ENCODE peak calls at places on chromosomes 11 and 22, in four cellular contexts. One of them, this sample, is unnamed.

GRCh38 chr11:24233041-24233440 is 263.8 kb upstream of the LUZP2 start:
- DNase-seq in H1: no peak
- DNase-seq in sigmoid colon: no peak
- DNase-seq in ovary: no peak
- DNase-seq in this sample: no peak

GRCh38 chr11:106092446-106092845 is 15.0 kb downstream of the AASDHPPT start:
- DNase-seq in H1: no peak
- DNase-seq in sigmoid colon: no peak
- DNase-seq in ovary: no peak
- DNase-seq in this sample: no peak

GRCh38 chr11:3885855-3886254 is 30.4 kb downstream of the STIM1 start:
- DNase-seq in H1: no peak
- DNase-seq in sigmoid colon: no peak
- DNase-seq in ovary: no peak
- DNase-seq in this sample: no peak

GRCh38 chr11:114367244-114367957 is 32.9 kb downstream of the C11orf71 start:
- DNase-seq in H1: no peak
- DNase-seq in sigmoid colon: no peak
- DNase-seq in ovary: no peak
- DNase-seq in this sample: no peak

GRCh38 chr11:114280696-114281095 is 15.5 kb upstream of the NNMT start:
- DNase-seq in H1: peak
- DNase-seq in sigmoid colon: peak
- DNase-seq in ovary: peak
- DNase-seq in this sample: peak

GRCh38 chr11:14357843-14358728 is 897 bp downstream of the RRAS2 start:
- DNase-seq in H1: no peak
- DNase-seq in sigmoid colon: peak
- DNase-seq in ovary: peak
- DNase-seq in this sample: peak

GRCh38 chr11:18111005-18111404 is 5.1 kb upstream of the SAAL1 start:
- DNase-seq in H1: no peak
- DNase-seq in sigmoid colon: no peak
- DNase-seq in ovary: no peak
- DNase-seq in this sample: no peak

GRCh38 chr11:94130589-94131362 is 2.1 kb downstream of the PANX1 start:
- DNase-seq in H1: no peak
- DNase-seq in sigmoid colon: no peak
- DNase-seq in ovary: peak
- DNase-seq in this sample: peak

GRCh38 chr11:8567597-8568198 is 26.3 kb downstream of the STK33 start:
- DNase-seq in H1: no peak
- DNase-seq in sigmoid colon: no peak
- DNase-seq in ovary: no peak
- DNase-seq in this sample: no peak

GRCh38 chr11:13102575-13102840 is 93.4 kb downstream of the RASSF10 start:
- DNase-seq in H1: no peak
- DNase-seq in sigmoid colon: no peak
- DNase-seq in ovary: no peak
- DNase-seq in this sample: no peak

GRCh38 chr11:47451990-47452389 is 3.1 kb upstream of the RAPSN start:
- DNase-seq in H1: no peak
- DNase-seq in sigmoid colon: no peak
- DNase-seq in ovary: no peak
- DNase-seq in this sample: no peak

GRCh38 chr22:39932918-39933649 is 27.1 kb upstream of the TMA7B start:
- DNase-seq in H1: peak
- DNase-seq in sigmoid colon: no peak
- DNase-seq in ovary: no peak
- DNase-seq in this sample: no peak

GRCh38 chr22:49655168-49655812 is 172.4 kb downstream of the BRD1 start:
- DNase-seq in H1: no peak
- DNase-seq in sigmoid colon: no peak
- DNase-seq in ovary: no peak
- DNase-seq in this sample: peak

GRCh38 chr11:112589132-112589531 is 328.5 kb upstream of the PLET1 start:
- DNase-seq in H1: no peak
- DNase-seq in sigmoid colon: no peak
- DNase-seq in ovary: no peak
- DNase-seq in this sample: no peak

GRCh38 chr22:19886605-19887250 is 32.1 kb upstream of the GNB1L start:
- DNase-seq in H1: no peak
- DNase-seq in sigmoid colon: no peak
- DNase-seq in ovary: no peak
- DNase-seq in this sample: peak

GRCh38 chr22:20393705-20394476 is at the start of gene ZNF74:
- DNase-seq in H1: peak
- DNase-seq in sigmoid colon: peak
- DNase-seq in ovary: peak
- DNase-seq in this sample: peak

GRCh38 chr11:112563808-112564207 is 303.1 kb upstream of the PLET1 start:
- DNase-seq in H1: no peak
- DNase-seq in sigmoid colon: no peak
- DNase-seq in ovary: no peak
- DNase-seq in this sample: no peak

GRCh38 chr11:130052556-130052955 is 17.1 kb upstream of the APLP2 start:
- DNase-seq in H1: no peak
- DNase-seq in sigmoid colon: no peak
- DNase-seq in ovary: no peak
- DNase-seq in this sample: no peak

GRCh38 chr22:17596226-17596625 is 32.3 kb downstream of the ATP6V1E1 start:
- DNase-seq in H1: no peak
- DNase-seq in sigmoid colon: peak
- DNase-seq in ovary: no peak
- DNase-seq in this sample: no peak

GRCh38 chr11:47606731-47607130 is 12.5 kb upstream of the C1QTNF4 start:
- DNase-seq in H1: no peak
- DNase-seq in sigmoid colon: no peak
- DNase-seq in ovary: no peak
- DNase-seq in this sample: no peak

GRCh38 chr11:93908689-93909088 is 58.3 kb upstream of the VSTM5 start:
- DNase-seq in H1: no peak
- DNase-seq in sigmoid colon: no peak
- DNase-seq in ovary: no peak
- DNase-seq in this sample: no peak

GRCh38 chr22:45775569-45776312 is 104.1 kb downstream of the ATXN10 start:
- DNase-seq in H1: no peak
- DNase-seq in sigmoid colon: no peak
- DNase-seq in ovary: no peak
- DNase-seq in this sample: no peak
- TF ChIP-seq EP300 in H1: no peak
- TF ChIP-seq EP300 in sigmoid colon: no peak
- TF ChIP-seq EP300 in ovary: no peak
- TF ChIP-seq EP300 in this sample: no peak

GRCh38 chr11:74492974-74493815 is at the start of gene LIPT2:
- DNase-seq in H1: peak
- DNase-seq in sigmoid colon: peak
- DNase-seq in ovary: peak
- DNase-seq in this sample: peak
- TF ChIP-seq EP300 in H1: no peak
- TF ChIP-seq EP300 in sigmoid colon: no peak
- TF ChIP-seq EP300 in ovary: no peak
- TF ChIP-seq EP300 in this sample: no peak

DNA sequence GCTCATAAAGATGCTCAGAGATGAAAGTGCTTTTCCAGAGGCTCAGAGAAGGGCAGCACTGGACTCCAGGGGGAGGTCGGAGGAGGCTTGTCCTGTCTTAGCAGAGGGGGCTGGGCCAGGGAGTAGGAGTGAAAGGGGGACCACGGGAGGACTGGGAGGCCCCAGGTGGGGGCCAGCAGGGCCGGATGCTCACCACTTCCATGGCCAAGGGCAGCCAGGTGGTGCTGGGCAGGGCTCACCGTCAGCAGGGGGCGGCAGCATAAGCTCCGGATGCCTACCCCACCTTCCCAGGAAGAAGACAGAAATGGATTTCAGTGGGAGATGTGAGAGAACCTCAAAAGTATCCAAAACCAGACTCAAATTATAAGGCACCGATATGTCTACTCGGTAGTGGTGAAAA is 11.0 kb downstream of the RAB36 start:
- DNase-seq in H1: no peak
- DNase-seq in sigmoid colon: no peak
- DNase-seq in ovary: no peak
- DNase-seq in this sample: no peak
- TF ChIP-seq EP300 in H1: no peak
- TF ChIP-seq EP300 in sigmoid colon: no peak
- TF ChIP-seq EP300 in ovary: no peak
- TF ChIP-seq EP300 in this sample: no peak

GRCh38 chr11:694563-695331 is at the start of gene DEAF1:
- DNase-seq in H1: peak
- DNase-seq in sigmoid colon: peak
- DNase-seq in ovary: peak
- DNase-seq in this sample: peak
- TF ChIP-seq EP300 in H1: no peak
- TF ChIP-seq EP300 in sigmoid colon: no peak
- TF ChIP-seq EP300 in ovary: no peak
- TF ChIP-seq EP300 in this sample: no peak

DNA sequence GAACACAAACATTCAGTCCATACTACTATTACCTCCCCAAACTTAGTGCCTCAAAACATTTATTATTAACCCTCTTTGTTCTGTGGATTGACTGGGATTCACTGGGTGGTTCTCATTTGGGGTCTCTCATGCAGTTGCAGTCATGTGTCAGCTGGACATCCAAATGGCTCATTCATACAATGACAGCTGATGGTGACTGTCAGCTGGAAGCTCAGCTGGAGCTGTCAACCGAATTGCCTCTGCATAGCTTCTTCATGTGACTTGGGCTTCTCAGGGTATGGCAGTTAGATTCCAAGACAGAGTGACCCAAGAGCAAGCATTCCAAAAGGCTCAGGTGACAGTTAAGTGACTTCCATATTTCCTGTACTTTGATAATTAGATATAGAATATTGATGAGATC is 85.2 kb downstream of the CCDC34 start:
- DNase-seq in H1: no peak
- DNase-seq in sigmoid colon: no peak
- DNase-seq in ovary: no peak
- DNase-seq in this sample: no peak
- TF ChIP-seq EP300 in H1: no peak
- TF ChIP-seq EP300 in sigmoid colon: no peak
- TF ChIP-seq EP300 in ovary: no peak
- TF ChIP-seq EP300 in this sample: no peak

GRCh38 chr11:77821349-77821851 is 456 bp downstream of the AAMDC start:
- DNase-seq in H1: no peak
- DNase-seq in sigmoid colon: peak
- DNase-seq in ovary: peak
- DNase-seq in this sample: no peak
- TF ChIP-seq EP300 in H1: no peak
- TF ChIP-seq EP300 in sigmoid colon: no peak
- TF ChIP-seq EP300 in ovary: no peak
- TF ChIP-seq EP300 in this sample: no peak

GRCh38 chr22:33477131-33478111 is 419.2 kb upstream of the SYN3 start:
- DNase-seq in H1: no peak
- DNase-seq in sigmoid colon: no peak
- DNase-seq in ovary: no peak
- DNase-seq in this sample: no peak
- TF ChIP-seq EP300 in H1: no peak
- TF ChIP-seq EP300 in sigmoid colon: no peak
- TF ChIP-seq EP300 in ovary: no peak
- TF ChIP-seq EP300 in this sample: no peak

GRCh38 chr22:38181453-38182200 is at the start of gene PLA2G6:
- DNase-seq in H1: peak
- DNase-seq in sigmoid colon: peak
- DNase-seq in ovary: peak
- DNase-seq in this sample: peak
- TF ChIP-seq EP300 in H1: no peak
- TF ChIP-seq EP300 in sigmoid colon: no peak
- TF ChIP-seq EP300 in ovary: no peak
- TF ChIP-seq EP300 in this sample: no peak

This sample was measured in upper lobe of left lung.